ENCODE peak calls at places on chromosomes 2 and 18, in four cellular contexts. K is body of pancreas, N is NCI-H510A, X is fibroblast of lung. O is an unnamed sample.

GRCh38 chr2:43340945-43341356 is 114.5 kb upstream of the ZFP36L2 start:
- DNase-seq in N (no peak), K (no peak), X (peak; percentile 65), O (peak; percentile 67)

GRCh38 chr2:217890445-217890844 is 112.3 kb downstream of the TNS1 start:
- DNase-seq in K (peak; percentile 50), N (no peak), X (peak; percentile 83), O (no peak)

GRCh38 chr18:29181151-29181901 is 1004.4 kb upstream of the CDH2 start:
- DNase-seq in X (peak; percentile 96), K (peak; percentile 16), N (no peak), O (peak; percentile 49)

GRCh38 chr2:27018142-27018541 is 14.6 kb upstream of the TMEM214 start:
- DNase-seq in N (no peak), K (no peak), X (no peak), O (no peak)

GRCh38 chr2:109331864-109332848 is 203.2 kb downstream of the SH3RF3 start:
- DNase-seq in K (peak; percentile 68), N (peak; percentile 47), X (peak; percentile 87), O (peak; percentile 75)

GRCh38 chr18:47149457-47150028 is 757 bp downstream of the HDHD2 start:
- DNase-seq in K (no peak), N (no peak), X (no peak), O (peak; percentile 23)

GRCh38 chr2:238418196-238418998 is 8.3 kb upstream of the ASB1 start:
- DNase-seq in X (no peak), N (no peak), K (no peak), O (no peak)

GRCh38 chr18:37649930-37650329 is 84.3 kb upstream of the CELF4 start:
- DNase-seq in X (no peak), K (no peak), N (no peak), O (no peak)

GRCh38 chr2:153963247-153963646 is 91.5 kb downstream of the GALNT13 start:
- DNase-seq in K (no peak), X (peak; percentile 20), N (no peak), O (peak; percentile 25)

GRCh38 chr2:38138419-38138818 is 62.5 kb upstream of the CYP1B1 start:
- DNase-seq in K (no peak), N (no peak), X (no peak), O (no peak)

GRCh38 chr2:100853909-100854810 is 34.2 kb downstream of the NPAS2 start:
- DNase-seq in K (no peak), X (no peak), N (no peak), O (no peak)

GRCh38 chr2:46239847-46240181 is 57.4 kb upstream of the EPAS1 start:
- DNase-seq in X (no peak), N (no peak), K (no peak), O (no peak)

GRCh38 chr2:99141110-99142108 is at the start of gene C2orf15:
- DNase-seq in X (peak; percentile 78), N (peak; percentile 80), K (peak; percentile 96), O (peak; percentile 81)

GRCh38 chr2:104033399-104033798 is 820.5 kb upstream of the POU3F3 start:
- DNase-seq in K (no peak), N (no peak), X (no peak), O (no peak)

GRCh38 chr18:55421612-55422381 is 166.2 kb downstream of the TCF4 start:
- DNase-seq in X (peak; percentile 74), K (no peak), N (no peak), O (no peak)

GRCh38 chr2:132593171-132593570 is 76.8 kb downstream of the LYPD1 start:
- DNase-seq in N (no peak), K (no peak), X (no peak), O (peak; percentile 35)

GRCh38 chr2:237440819-237441281 is 26.9 kb upstream of the COL6A3 start:
- DNase-seq in K (no peak), X (peak; percentile 41), N (no peak), O (no peak)

GRCh38 chr2:126863336-126864015 is 35.2 kb upstream of the TEX51 start:
- DNase-seq in K (no peak), X (no peak), N (no peak), O (no peak)

O was measured in foreskin melanocyte.